ENCODE peak calls at places on chromosome 2, in eight cellular contexts. E is cardiac muscle cell, C is adrenal gland, L is dorsolateral prefrontal cortex, O is upper lobe of right lung, Z is NB4, I is pancreas, G is AG10803. A is an unnamed sample.

GRCh38 chr2:151852260-151853069 is 24.2 kb upstream of the ARL5A start:
- DNase-seq in E (no peak), C (no peak), L (no peak), O (no peak), Z (no peak), I (no peak), G (no peak), A (no peak)

GRCh38 chr2:112463256-112463655 is 18.7 kb upstream of the TTL start:
- DNase-seq in E (no peak), C (no peak), L (no peak), O (no peak), Z (no peak), I (no peak), G (no peak), A (no peak)

GRCh38 chr2:19812166-19812565 is 89.6 kb downstream of the TTC32 start:
- DNase-seq in E (no peak), C (no peak), L (no peak), O (no peak), Z (no peak), I (no peak), G (peak), A (no peak)

GRCh38 chr2:131127979-131128378 is 22.8 kb downstream of the PLEKHB2 start:
- DNase-seq in E (no peak), C (no peak), L (no peak), O (no peak), Z (no peak), I (no peak), G (no peak), A (no peak)

GRCh38 chr2:176873403-176873802 is 339.2 kb upstream of the HNRNPA3 start:
- DNase-seq in E (no peak), C (no peak), L (no peak), O (no peak), Z (no peak), I (no peak), G (peak), A (no peak)

GRCh38 chr2:5524551-5524950 is 167.6 kb upstream of the SOX11 start:
- DNase-seq in E (no peak), C (no peak), L (no peak), O (no peak), Z (no peak), I (no peak), G (no peak), A (no peak)

GRCh38 chr2:62297642-62298010 is 101.7 kb downstream of the B3GNT2 start:
- DNase-seq in E (peak), C (no peak), L (no peak), O (no peak), Z (peak), I (peak), G (no peak), A (no peak)

GRCh38 chr2:105175231-105175630 is 66.3 kb upstream of the GPR45 start:
- DNase-seq in E (no peak), C (no peak), L (no peak), O (no peak), Z (no peak), I (no peak), G (no peak), A (no peak)

GRCh38 chr2:212364586-212364985 is 174.0 kb downstream of the ERBB4 start:
- DNase-seq in E (peak), C (no peak), L (no peak), O (no peak), Z (no peak), I (no peak), G (no peak), A (no peak)

GRCh38 chr2:64649626-64650025 is 4.1 kb downstream of the SERTAD2 start:
- DNase-seq in E (no peak), C (peak), L (no peak), O (no peak), Z (no peak), I (peak), G (no peak), A (no peak)

GRCh38 chr2:160043265-160043664 is 19.1 kb downstream of the PLA2R1 start:
- DNase-seq in E (no peak), C (no peak), L (no peak), O (no peak), Z (no peak), I (no peak), G (no peak), A (no peak)

GRCh38 chr2:153100139-153100538 is 378.4 kb downstream of the RPRM start:
- DNase-seq in E (no peak), C (no peak), L (no peak), O (no peak), Z (no peak), I (no peak), G (no peak), A (no peak)

GRCh38 chr2:240347949-240348500 is 87.4 kb upstream of the GPC1 start:
- DNase-seq in E (no peak), C (no peak), L (peak), O (no peak), Z (no peak), I (no peak), G (no peak), A (no peak)

GRCh38 chr2:122072666-122073065 is 317.2 kb downstream of the TSN start:
- DNase-seq in E (peak), C (no peak), L (no peak), O (no peak), Z (no peak), I (no peak), G (peak), A (no peak)

GRCh38 chr2:207252416-207252815 is 86.7 kb upstream of the KLF7 start:
- DNase-seq in E (no peak), C (no peak), L (no peak), O (no peak), Z (no peak), I (no peak), G (no peak), A (no peak)

GRCh38 chr2:115163572-115163971 is 721.1 kb downstream of the DPP10 start:
- DNase-seq in E (no peak), C (no peak), L (no peak), O (no peak), Z (no peak), I (no peak), G (no peak), A (no peak)
- TF ChIP-seq CTCF in E (no peak), C (no peak), L (no peak), O (no peak), Z (no peak), I (no peak), G (no peak), A (no peak)

DNA sequence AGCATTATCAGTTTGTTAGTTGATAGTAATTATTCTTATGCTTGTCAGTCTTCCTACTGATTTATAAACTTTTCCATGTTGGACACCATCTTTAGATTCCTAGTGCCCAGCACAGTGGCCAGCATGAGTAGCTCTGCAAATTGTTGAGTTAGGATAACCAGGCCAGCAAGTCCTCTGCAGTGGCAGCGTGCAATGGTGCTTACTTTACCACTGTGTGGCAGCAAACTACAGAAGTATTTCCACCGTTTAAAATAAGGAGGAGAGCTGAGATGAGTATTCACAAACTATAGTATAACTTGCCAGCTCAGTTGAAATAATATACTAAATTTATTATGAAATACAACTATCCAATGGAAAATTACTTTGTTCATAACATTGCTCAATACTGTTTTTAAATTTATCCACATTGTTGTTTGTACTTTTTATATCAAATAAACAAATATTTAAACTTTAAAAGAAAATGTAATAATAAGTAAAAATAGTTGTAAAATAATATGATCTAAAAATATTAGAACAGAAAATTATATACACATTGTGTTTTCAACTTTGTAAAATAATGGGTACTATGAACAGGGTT is 9.3 kb upstream of the THADA start:
- DNase-seq in E (peak), C (no peak), L (no peak), O (no peak), Z (peak), I (no peak), G (peak), A (no peak)
- TF ChIP-seq CTCF in E (peak), C (peak), L (peak), O (peak), Z (peak), I (no peak), G (peak), A (no peak)

DNA sequence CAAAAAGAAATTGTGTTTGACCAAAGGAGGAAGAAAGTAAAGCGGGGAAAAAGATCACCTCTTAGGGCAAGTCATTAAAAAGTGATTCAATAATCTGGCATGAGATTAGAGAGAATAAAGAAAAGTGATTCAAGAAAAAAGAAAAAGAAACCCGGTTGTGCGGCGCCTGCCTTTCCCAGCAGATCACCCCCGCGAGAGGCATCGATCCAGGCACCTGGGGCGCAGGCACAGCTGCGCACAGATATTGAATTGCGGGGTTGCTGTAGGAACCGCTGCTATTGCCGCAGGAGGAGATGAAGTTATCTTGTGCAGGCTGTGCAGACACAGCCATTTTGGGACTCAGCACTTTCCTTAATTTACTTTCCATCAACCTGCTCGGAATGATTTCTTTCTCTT is 71.2 kb downstream of the PLB1 start:
- DNase-seq in E (no peak), C (no peak), L (peak), O (peak), Z (no peak), I (no peak), G (no peak), A (no peak)
- TF ChIP-seq CTCF in E (no peak), C (peak), L (peak), O (peak), Z (no peak), I (no peak), G (no peak), A (no peak)

GRCh38 chr2:137842430-137842829 is 121.8 kb upstream of the HNMT start:
- DNase-seq in E (no peak), C (no peak), L (no peak), O (no peak), Z (no peak), I (no peak), G (no peak), A (no peak)

GRCh38 chr2:137842952-137843351 is 121.3 kb upstream of the HNMT start:
- DNase-seq in E (no peak), C (no peak), L (no peak), O (no peak), Z (no peak), I (no peak), G (no peak), A (no peak)

GRCh38 chr2:137837830-137838229 is 126.4 kb upstream of the HNMT start:
- DNase-seq in E (no peak), C (no peak), L (no peak), O (no peak), Z (peak), I (no peak), G (peak), A (no peak)

GRCh38 chr2:137836671-137837070 is 127.6 kb upstream of the HNMT start:
- DNase-seq in E (no peak), C (no peak), L (no peak), O (no peak), Z (no peak), I (no peak), G (no peak), A (no peak)

DNA sequence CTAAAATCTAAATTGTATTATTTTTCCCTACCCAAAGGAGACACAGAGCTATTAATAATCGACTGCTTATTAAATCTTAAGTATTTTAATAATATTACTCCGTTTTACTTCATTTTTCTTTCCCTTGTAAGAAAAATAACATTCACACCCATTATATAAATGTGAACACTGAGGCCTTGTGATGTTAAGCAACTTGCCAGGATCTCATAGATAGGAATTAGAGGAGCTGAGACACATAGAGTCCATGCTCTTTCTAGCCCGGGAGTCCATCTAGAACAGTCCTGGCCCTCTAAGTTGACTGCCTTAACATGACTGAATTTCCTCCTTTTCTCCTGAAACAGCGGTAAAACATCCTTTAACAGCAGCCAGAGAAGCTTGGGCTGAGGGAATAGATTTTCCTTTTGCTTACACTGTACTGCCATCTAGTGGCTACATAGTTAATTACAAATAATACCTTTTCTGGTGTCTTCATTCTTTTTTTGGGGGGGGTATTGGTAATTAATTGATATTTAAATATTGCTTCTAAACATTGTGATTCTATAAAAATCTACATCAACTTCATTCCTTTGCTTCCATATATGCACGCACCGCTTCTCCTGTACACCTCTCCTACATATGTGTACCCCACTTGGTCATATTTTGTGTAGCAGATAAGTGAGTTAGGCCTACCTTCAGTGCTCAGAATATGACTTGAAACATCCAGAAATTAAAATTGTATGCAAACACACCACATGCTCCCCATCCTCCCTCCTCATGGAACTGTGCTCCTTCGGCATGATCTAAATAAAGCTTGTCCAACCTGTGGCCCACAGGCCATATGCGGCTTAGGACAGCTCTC is 125.8 kb upstream of the HNMT start:
- DNase-seq in E (peak), C (no peak), L (no peak), O (no peak), Z (peak), I (no peak), G (peak), A (no peak)
- TF ChIP-seq CTCF in E (peak), C (peak), L (peak), O (peak), Z (peak), I (peak), G (peak), A (no peak)

GRCh38 chr2:215554689-215555088 is 118.8 kb upstream of the FN1 start:
- DNase-seq in E (peak), C (no peak), L (no peak), O (no peak), Z (no peak), I (no peak), G (no peak), A (no peak)

GRCh38 chr2:215550331-215550730 is 114.5 kb upstream of the FN1 start:
- DNase-seq in E (no peak), C (no peak), L (no peak), O (no peak), Z (no peak), I (no peak), G (no peak), A (no peak)

GRCh38 chr2:215552144-215552580 is 116.3 kb upstream of the FN1 start:
- DNase-seq in E (no peak), C (no peak), L (no peak), O (no peak), Z (no peak), I (no peak), G (no peak), A (no peak)

GRCh38 chr2:215556979-215557378 is 121.1 kb upstream of the FN1 start:
- DNase-seq in E (peak), C (no peak), L (no peak), O (no peak), Z (peak), I (no peak), G (peak), A (no peak)

DNA sequence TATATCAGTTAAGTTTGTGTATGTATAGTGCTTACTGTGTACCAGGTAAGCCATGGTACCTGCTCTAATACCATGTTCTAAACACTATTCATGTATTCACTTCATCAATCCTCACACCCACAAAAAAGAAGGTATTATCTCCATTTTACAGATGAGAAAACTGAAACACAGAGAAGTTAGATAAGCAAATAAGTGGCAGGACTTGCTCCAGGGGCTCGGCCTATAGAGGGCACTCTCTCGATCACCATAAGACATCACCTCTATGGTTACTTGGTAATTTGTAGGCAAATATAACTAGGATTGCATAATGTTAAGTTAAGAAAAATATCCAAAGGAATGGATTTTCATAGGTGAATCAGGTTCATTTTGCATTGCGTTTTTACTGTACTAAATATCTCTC is 118.1 kb upstream of the FN1 start:
- DNase-seq in E (no peak), C (no peak), L (no peak), O (no peak), Z (peak), I (no peak), G (no peak), A (no peak)
- TF ChIP-seq CTCF in E (no peak), C (no peak), L (no peak), O (no peak), Z (peak), I (no peak), G (no peak), A (no peak)